ENCODE peak calls at places on chromosomes 12 and 14, in five cellular contexts. U is HCT116, Y is SK-N-SH, D is K562, C is GM12878. B is an unnamed sample.

GRCh38 chr14:31420013-31420318 is 384 bp downstream of the HEATR5A start:
- DNase-seq in U (no peak), Y (peak; percentile 75), D (peak; percentile 61), C (no peak), B (peak; percentile 90)

GRCh38 chr12:91511795-91512420 is 329.3 kb upstream of the DCN start:
- DNase-seq in U (no peak), Y (no peak), D (no peak), C (no peak), B (no peak)

GRCh38 chr14:53942970-53943750 is 13.5 kb downstream of the BMP4 start:
- DNase-seq in U (no peak), Y (no peak), D (no peak), C (no peak), B (peak; percentile 91)

GRCh38 chr12:98352218-98352811 is 163.1 kb upstream of the TMPO start:
- DNase-seq in U (peak; percentile 18), Y (no peak), D (no peak), C (no peak), B (peak; percentile 10)

GRCh38 chr12:93065896-93066295 is 136.8 kb upstream of the EEA1 start:
- DNase-seq in U (no peak), Y (no peak), D (no peak), C (no peak), B (no peak)

GRCh38 chr14:104436047-104436531 is 143.5 kb upstream of the C14orf180 start:
- DNase-seq in U (no peak), Y (peak; percentile 91), D (no peak), C (no peak), B (no peak)

GRCh38 chr12:92827836-92828431 is 101.2 kb downstream of the EEA1 start:
- DNase-seq in U (peak; percentile 28), Y (peak; percentile 47), D (peak; percentile 38), C (peak; percentile 12), B (peak; percentile 46)

GRCh38 chr14:90512332-90512951 is 115.6 kb downstream of the CALM1 start:
- DNase-seq in U (no peak), Y (no peak), D (no peak), C (no peak), B (no peak)

GRCh38 chr12:57452937-57453509 is 2.1 kb upstream of the INHBE start:
- DNase-seq in U (no peak), Y (peak; percentile 81), D (peak; percentile 68), C (no peak), B (peak; percentile 73)

GRCh38 chr14:51963164-51963733 is 26.1 kb upstream of the RTRAF start:
- DNase-seq in U (no peak), Y (no peak), D (no peak), C (no peak), B (no peak)

GRCh38 chr14:44586910-44587309 is 79.8 kb upstream of the FSCB start:
- DNase-seq in U (no peak), Y (no peak), D (no peak), C (no peak), B (no peak)

DNA sequence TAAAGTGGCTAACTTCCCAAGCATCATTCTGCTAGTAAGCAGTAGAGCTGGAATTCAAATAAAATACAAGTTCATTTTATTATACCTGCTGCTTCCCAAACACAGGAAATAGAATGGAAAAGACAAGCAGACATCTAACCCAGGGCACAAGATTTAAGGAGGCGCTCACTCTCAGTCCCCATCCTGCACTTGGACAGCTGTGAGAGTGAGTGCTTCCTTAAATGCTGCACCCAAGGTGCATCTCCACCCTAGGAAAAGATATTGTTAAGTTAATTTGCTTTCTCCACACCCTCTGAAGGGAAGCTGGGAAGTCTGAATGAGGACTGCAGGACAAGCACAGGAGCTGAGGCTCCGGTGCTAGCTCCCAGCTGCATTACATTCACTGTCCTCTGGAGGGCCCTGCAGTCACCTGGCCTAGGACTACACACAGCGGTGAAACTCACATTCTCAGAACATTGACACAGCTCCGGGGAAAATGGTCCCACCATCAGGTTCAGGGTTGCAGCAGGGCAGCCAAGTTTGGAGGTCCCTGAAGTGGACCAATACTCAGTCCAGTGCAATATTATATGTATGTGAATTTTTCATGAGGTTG is 14.2 kb downstream of the HEBP1 start:
- DNase-seq in U (peak; percentile 13), Y (peak; percentile 31), D (peak; percentile 35), C (no peak), B (peak; percentile 11)
- TF ChIP-seq ZBTB33 in U (no peak), Y (no peak), D (no peak), C (no peak), B (no peak)

DNA sequence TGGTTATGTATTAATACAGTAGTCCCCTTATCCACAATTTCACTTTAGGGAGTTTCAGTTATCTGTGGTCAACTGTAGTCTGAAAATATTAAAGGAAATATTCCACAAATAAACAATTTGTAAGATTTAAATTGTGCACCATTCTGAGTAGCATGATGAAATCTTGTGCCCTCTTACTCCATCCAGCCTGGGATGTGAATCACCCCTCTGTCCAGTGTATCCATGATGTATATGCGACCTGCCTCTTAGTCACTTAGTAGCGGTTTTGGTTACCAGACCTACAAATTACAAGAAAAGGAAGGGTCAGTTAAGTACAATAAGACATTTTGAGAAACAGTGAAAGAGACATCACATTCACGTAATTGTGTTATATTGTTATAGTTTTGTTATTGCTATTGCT is 39.9 kb upstream of the MDGA2 start:
- DNase-seq in U (peak; percentile 12), Y (no peak), D (no peak), C (no peak), B (no peak)
- TF ChIP-seq ZBTB33 in U (no peak), Y (no peak), D (no peak), C (no peak), B (no peak)

GRCh38 chr14:105891221-105891602 is 364.8 kb downstream of the TMEM121 start:
- DNase-seq in U (no peak), Y (no peak), D (no peak), C (no peak), B (no peak)

GRCh38 chr14:105890474-105891220 is 364.3 kb downstream of the TMEM121 start:
- DNase-seq in U (no peak), Y (no peak), D (peak; percentile 1), C (no peak), B (no peak)

GRCh38 chr14:105894125-105894977 is 368.0 kb downstream of the TMEM121 start:
- DNase-seq in U (no peak), Y (no peak), D (peak; percentile 2), C (no peak), B (no peak)

GRCh38 chr14:105889666-105890473 is 363.5 kb downstream of the TMEM121 start:
- DNase-seq in U (no peak), Y (peak; percentile 80), D (peak; percentile 3), C (no peak), B (no peak)

GRCh38 chr14:105891631-105892452 is 365.5 kb downstream of the TMEM121 start:
- DNase-seq in U (no peak), Y (no peak), D (peak; percentile 2), C (no peak), B (no peak)
- TF ChIP-seq ZBTB33 in U (no peak), Y (no peak), D (no peak), C (no peak), B (no peak)

DNA sequence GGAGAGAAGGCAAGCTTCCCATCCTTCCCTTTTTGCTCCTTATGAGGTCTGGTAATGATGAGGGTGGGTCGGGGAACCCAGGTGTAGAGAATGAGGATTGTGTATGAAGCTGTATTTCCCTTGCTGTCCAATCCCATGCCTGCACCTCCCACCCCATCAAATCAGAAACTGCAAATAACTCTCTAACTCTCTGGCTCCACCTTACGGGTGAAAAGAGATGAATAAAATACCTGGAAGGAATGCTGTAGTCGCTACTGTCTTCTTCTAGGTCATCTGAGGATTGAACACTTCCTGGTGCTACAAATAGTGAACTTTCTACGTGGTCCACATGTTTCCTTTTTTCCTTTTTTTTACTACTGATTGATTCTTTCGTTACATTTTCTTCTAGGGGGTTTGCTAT is 38.9 kb upstream of the DICER1 start:
- DNase-seq in U (peak; percentile 6), Y (no peak), D (peak; percentile 48), C (no peak), B (peak; percentile 9)
- TF ChIP-seq ZBTB33 in U (no peak), Y (no peak), D (no peak), C (no peak), B (no peak)

GRCh38 chr14:81070511-81070910 is 115.1 kb downstream of the TSHR start:
- DNase-seq in U (no peak), Y (no peak), D (no peak), C (no peak), B (no peak)
- TF ChIP-seq ZBTB33 in U (no peak), Y (no peak), D (no peak), C (no peak), B (no peak)

GRCh38 chr12:65892905-65893304 is 68.6 kb downstream of the HMGA2 start:
- DNase-seq in U (no peak), Y (no peak), D (no peak), C (no peak), B (no peak)
- TF ChIP-seq ZBTB33 in U (no peak), Y (no peak), D (no peak), C (no peak), B (no peak)

GRCh38 chr14:74622257-74622656 is 10.2 kb upstream of the LTBP2 start:
- DNase-seq in U (no peak), Y (no peak), D (no peak), C (no peak), B (no peak)
- TF ChIP-seq ZBTB33 in U (no peak), Y (no peak), D (no peak), C (no peak), B (no peak)

B was measured in HepG2.